ENCODE peak calls at places on chromosomes 6 and 20, in nine cellular contexts. T is left lung, H is T follicular helper cell, F is activated T-cell treated with anti-CD3 and anti-CD28 coated beads for 48 hours, I is RWPE1, Q is T-cell, X is GM03348, Z is GDM1, C is NCI-H2171. L is an unnamed sample.

GRCh38 chr6:12344949-12345693 is 55.0 kb downstream of the EDN1 start:
- DNase-seq in T (no peak), H (no peak), F (no peak), I (no peak), Q (no peak), X (no peak), Z (no peak), C (no peak), L (no peak)

GRCh38 chr6:164303092-164304007 is 888.8 kb downstream of the QKI start:
- DNase-seq in T (no peak), H (no peak), F (no peak), I (no peak), Q (no peak), X (no peak), Z (no peak), C (no peak), L (no peak)

GRCh38 chr6:143198312-143198711 is 137.6 kb downstream of the AIG1 start:
- DNase-seq in T (no peak), H (no peak), F (no peak), I (no peak), Q (no peak), X (no peak), Z (no peak), C (no peak), L (no peak)

GRCh38 chr6:40642190-40642589 is 55.0 kb upstream of the LRFN2 start:
- DNase-seq in T (no peak), H (no peak), F (no peak), I (no peak), Q (no peak), X (no peak), Z (no peak), C (no peak), L (no peak)

GRCh38 chr6:108685970-108686369 is 125.3 kb downstream of the FOXO3 start:
- DNase-seq in T (no peak), H (no peak), F (no peak), I (no peak), Q (no peak), X (no peak), Z (no peak), C (no peak), L (no peak)

GRCh38 chr6:90393232-90393884 is 96.7 kb upstream of the BACH2 start:
- DNase-seq in T (no peak), H (peak), F (peak), I (peak), Q (peak), X (peak), Z (no peak), C (peak), L (peak)

GRCh38 chr6:98526465-98526864 is 307.9 kb upstream of the POU3F2 start:
- DNase-seq in T (no peak), H (no peak), F (no peak), I (no peak), Q (no peak), X (no peak), Z (no peak), C (no peak), L (no peak)

GRCh38 chr6:41228088-41228487 is at the start of gene TREML4:
- DNase-seq in T (peak), H (no peak), F (no peak), I (no peak), Q (no peak), X (no peak), Z (no peak), C (no peak), L (no peak)

GRCh38 chr6:157755752-157756411 is 67.2 kb upstream of the SNX9 start:
- DNase-seq in T (no peak), H (no peak), F (peak), I (no peak), Q (no peak), X (no peak), Z (no peak), C (no peak), L (no peak)

GRCh38 chr6:140567469-140567868 is 1193.0 kb upstream of the CITED2 start:
- DNase-seq in T (no peak), H (no peak), F (no peak), I (no peak), Q (no peak), X (no peak), Z (no peak), C (no peak), L (no peak)

GRCh38 chr20:62662422-62662821 is 20.1 kb downstream of the SLCO4A1 start:
- DNase-seq in T (no peak), H (no peak), F (no peak), I (peak), Q (no peak), X (peak), Z (no peak), C (no peak), L (peak)

GRCh38 chr6:52162940-52163908 is 23.0 kb upstream of the IL17A start:
- DNase-seq in T (no peak), H (no peak), F (no peak), I (peak), Q (no peak), X (peak), Z (peak), C (no peak), L (no peak)

GRCh38 chr6:134123666-134124208 is 71.3 kb upstream of the SLC2A12 start:
- DNase-seq in T (no peak), H (no peak), F (no peak), I (peak), Q (peak), X (peak), Z (no peak), C (peak), L (peak)

GRCh38 chr20:38168791-38169589 is 3.9 kb upstream of the TGM2 start:
- DNase-seq in T (peak), H (no peak), F (no peak), I (peak), Q (no peak), X (no peak), Z (no peak), C (no peak), L (no peak)

GRCh38 chr20:25282034-25282781 is 34.3 kb downstream of the PYGB start:
- DNase-seq in T (peak), H (no peak), F (no peak), I (no peak), Q (no peak), X (no peak), Z (no peak), C (no peak), L (no peak)

GRCh38 chr6:39107034-39107433 is 8.0 kb downstream of the SAYSD1 start:
- DNase-seq in T (no peak), H (no peak), F (no peak), I (no peak), Q (no peak), X (no peak), Z (no peak), C (no peak), L (no peak)

GRCh38 chr6:127582777-127583462 is 5.9 kb downstream of the C6orf58 start:
- DNase-seq in T (no peak), H (no peak), F (no peak), I (peak), Q (no peak), X (peak), Z (no peak), C (no peak), L (peak)

GRCh38 chr20:25178563-25179438 is 16.7 kb upstream of the ENTPD6 start:
- DNase-seq in T (peak), H (no peak), F (no peak), I (peak), Q (no peak), X (peak), Z (no peak), C (peak), L (peak)

GRCh38 chr20:43925786-43926185 is 11.1 kb downstream of the TOX2 start:
- DNase-seq in T (no peak), H (no peak), F (no peak), I (no peak), Q (peak), X (peak), Z (no peak), C (peak), L (no peak)

GRCh38 chr6:107539409-107539808 is 49.5 kb downstream of the SOBP start:
- DNase-seq in T (no peak), H (no peak), F (no peak), I (no peak), Q (no peak), X (no peak), Z (no peak), C (no peak), L (no peak)

GRCh38 chr20:50589548-50590347 is 79.6 kb downstream of the PTPN1 start:
- DNase-seq in T (no peak), H (no peak), F (no peak), I (no peak), Q (no peak), X (no peak), Z (no peak), C (no peak), L (no peak)

GRCh38 chr6:49551126-49551865 is 828 bp downstream of the C6orf141 start:
- DNase-seq in T (peak), H (no peak), F (no peak), I (no peak), Q (no peak), X (peak), Z (no peak), C (no peak), L (no peak)

GRCh38 chr6:41655706-41656668 is 17.7 kb downstream of the MDFI start:
- DNase-seq in T (no peak), H (no peak), F (no peak), I (no peak), Q (no peak), X (no peak), Z (peak), C (no peak), L (no peak)

GRCh38 chr20:38127011-38127621 is 38.0 kb downstream of the TGM2 start:
- DNase-seq in T (no peak), H (no peak), F (no peak), I (peak), Q (no peak), X (peak), Z (no peak), C (peak), L (peak)

GRCh38 chr6:170081556-170081955 is 209.3 kb downstream of the DLL1 start:
- DNase-seq in T (peak), H (no peak), F (no peak), I (no peak), Q (no peak), X (no peak), Z (no peak), C (no peak), L (no peak)

GRCh38 chr6:16760536-16761468 is at the start of gene ATXN1:
- DNase-seq in T (peak), H (peak), F (peak), I (peak), Q (peak), X (peak), Z (peak), C (no peak), L (peak)

GRCh38 chr6:122736606-122737005 is 42.9 kb upstream of the FABP7 start:
- DNase-seq in T (no peak), H (no peak), F (no peak), I (no peak), Q (no peak), X (no peak), Z (no peak), C (peak), L (no peak)

GRCh38 chr6:134480593-134480992 is 162.7 kb upstream of the SGK1 start:
- DNase-seq in T (no peak), H (no peak), F (no peak), I (no peak), Q (no peak), X (peak), Z (no peak), C (no peak), L (no peak)

L was measured in NCI-H226.